ENCODE peak calls at places on chromosomes 13 and 19, in seven cellular contexts. M is iris pigment epithelial cell; U is left colon; O is NCI-H2081; K is left cardiac atrium; T is activated CD4-positive, alpha-beta T cell treated with anti-CD3 and anti-CD28 coated beads for 48 hours; Y is AG20443. S is an unnamed sample.

GRCh38 chr19:3440082-3440481 is 40.2 kb downstream of the SMIM24 start:
- DNase-seq in M (no peak), U (no peak), O (no peak), K (peak), T (peak), Y (peak), S (no peak)

GRCh38 chr13:67048084-67048792 is 181.9 kb downstream of the PCDH9 start:
- DNase-seq in M (peak), U (no peak), O (no peak), K (no peak), T (no peak), Y (no peak), S (peak)

GRCh38 chr13:45575146-45575829 is 40.3 kb downstream of the ERICH6B start:
- DNase-seq in M (no peak), U (no peak), O (no peak), K (no peak), T (no peak), Y (no peak), S (peak)

GRCh38 chr13:67075239-67075638 is 154.9 kb downstream of the PCDH9 start:
- DNase-seq in M (no peak), U (no peak), O (no peak), K (no peak), T (no peak), Y (no peak), S (peak)

GRCh38 chr19:54937926-54938325 is 9.4 kb downstream of the NLRP7 start:
- DNase-seq in M (no peak), U (no peak), O (no peak), K (no peak), T (no peak), Y (no peak), S (no peak)

GRCh38 chr13:29589967-29590366 is 5.5 kb downstream of the SLC7A1 start:
- DNase-seq in M (no peak), U (no peak), O (no peak), K (no peak), T (no peak), Y (no peak), S (no peak)

GRCh38 chr13:74056829-74057564 is 77.2 kb downstream of the KLF12 start:
- DNase-seq in M (no peak), U (no peak), O (peak), K (peak), T (no peak), Y (no peak), S (no peak)

GRCh38 chr13:50644081-50644871 is 199.2 kb downstream of the DLEU7 start:
- DNase-seq in M (peak), U (no peak), O (no peak), K (no peak), T (no peak), Y (no peak), S (no peak)

GRCh38 chr19:13149628-13150186 is 468 bp downstream of the STX10 start:
- DNase-seq in M (peak), U (peak), O (peak), K (peak), T (peak), Y (peak), S (peak)

GRCh38 chr13:71255633-71256032 is 611.4 kb downstream of the DACH1 start:
- DNase-seq in M (peak), U (no peak), O (no peak), K (no peak), T (no peak), Y (no peak), S (no peak)

GRCh38 chr19:8254286-8255001 is 45.3 kb downstream of the CERS4 start:
- DNase-seq in M (no peak), U (no peak), O (no peak), K (no peak), T (no peak), Y (no peak), S (no peak)

GRCh38 chr19:8320564-8321066 is 560 bp downstream of the NDUFA7 start:
- DNase-seq in M (no peak), U (no peak), O (no peak), K (no peak), T (peak), Y (no peak), S (no peak)